ENCODE peak calls at places on chromosomes 11 and 22, in eight cellular contexts. One of them, this sample, is unnamed.
A peak's percentile ranks its signal among the peaks of the same experiment; 100 is the strongest.

GRCh38 chr22:48864748-48865147 is 962.9 kb downstream of the BRD1 start:
- DNase-seq in heart right ventricle: no peak
- DNase-seq in lower lobe of right lung: peak; percentile 14
- DNase-seq in PC-9: no peak
- DNase-seq in spleen: peak; percentile 27
- DNase-seq in sigmoid colon: peak; percentile 28
- DNase-seq in right atrium auricular region: no peak
- DNase-seq in MM.1S: no peak
- DNase-seq in this sample: no peak

GRCh38 chr11:75161506-75161905 is 10.6 kb downstream of the SLCO2B1 start:
- DNase-seq in heart right ventricle: peak; percentile 57
- DNase-seq in sigmoid colon: no peak
- DNase-seq in lower lobe of right lung: no peak
- DNase-seq in MM.1S: no peak
- DNase-seq in PC-9: no peak
- DNase-seq in right atrium auricular region: no peak
- DNase-seq in spleen: no peak
- DNase-seq in this sample: no peak

GRCh38 chr11:102912482-102912830 is 37.7 kb upstream of the MMP12 start:
- DNase-seq in lower lobe of right lung: no peak
- DNase-seq in heart right ventricle: no peak
- DNase-seq in right atrium auricular region: no peak
- DNase-seq in spleen: no peak
- DNase-seq in MM.1S: no peak
- DNase-seq in sigmoid colon: no peak
- DNase-seq in PC-9: no peak
- DNase-seq in this sample: peak; percentile 29

GRCh38 chr22:40547729-40548143 is 88.8 kb downstream of the MRTFA start:
- DNase-seq in right atrium auricular region: no peak
- DNase-seq in sigmoid colon: no peak
- DNase-seq in PC-9: no peak
- DNase-seq in spleen: no peak
- DNase-seq in lower lobe of right lung: no peak
- DNase-seq in MM.1S: no peak
- DNase-seq in heart right ventricle: no peak
- DNase-seq in this sample: no peak

GRCh38 chr11:44309483-44310197 is at the start of gene ALX4:
- DNase-seq in sigmoid colon: no peak
- DNase-seq in PC-9: no peak
- DNase-seq in right atrium auricular region: no peak
- DNase-seq in heart right ventricle: peak; percentile 21
- DNase-seq in MM.1S: no peak
- DNase-seq in spleen: no peak
- DNase-seq in lower lobe of right lung: no peak
- DNase-seq in this sample: no peak

GRCh38 chr11:117678651-117679407 is 118.2 kb downstream of the DSCAML1 start:
- DNase-seq in PC-9: no peak
- DNase-seq in sigmoid colon: no peak
- DNase-seq in lower lobe of right lung: no peak
- DNase-seq in spleen: no peak
- DNase-seq in MM.1S: no peak
- DNase-seq in heart right ventricle: no peak
- DNase-seq in right atrium auricular region: no peak
- DNase-seq in this sample: no peak

GRCh38 chr11:76689861-76690260 is 19.3 kb upstream of the LRRC32 start:
- DNase-seq in right atrium auricular region: no peak
- DNase-seq in spleen: no peak
- DNase-seq in lower lobe of right lung: no peak
- DNase-seq in heart right ventricle: no peak
- DNase-seq in sigmoid colon: no peak
- DNase-seq in PC-9: no peak
- DNase-seq in MM.1S: no peak
- DNase-seq in this sample: no peak

GRCh38 chr11:94537051-94537600 is 6.6 kb upstream of the FUT4 start:
- DNase-seq in PC-9: no peak
- DNase-seq in lower lobe of right lung: no peak
- DNase-seq in sigmoid colon: no peak
- DNase-seq in spleen: no peak
- DNase-seq in MM.1S: no peak
- DNase-seq in right atrium auricular region: no peak
- DNase-seq in heart right ventricle: no peak
- DNase-seq in this sample: no peak

GRCh38 chr22:25008666-25009065 is 56.1 kb downstream of the KIAA1671 start:
- DNase-seq in right atrium auricular region: no peak
- DNase-seq in heart right ventricle: no peak
- DNase-seq in lower lobe of right lung: no peak
- DNase-seq in PC-9: peak; percentile 32
- DNase-seq in MM.1S: no peak
- DNase-seq in sigmoid colon: no peak
- DNase-seq in spleen: no peak
- DNase-seq in this sample: peak; percentile 60

GRCh38 chr22:42891696-42892095 is 34.6 kb upstream of the ARFGAP3 start:
- DNase-seq in MM.1S: no peak
- DNase-seq in sigmoid colon: no peak
- DNase-seq in spleen: no peak
- DNase-seq in lower lobe of right lung: no peak
- DNase-seq in heart right ventricle: no peak
- DNase-seq in right atrium auricular region: no peak
- DNase-seq in PC-9: no peak
- DNase-seq in this sample: no peak

GRCh38 chr11:100789500-100789899 is 102.4 kb downstream of the ARHGAP42 start:
- DNase-seq in heart right ventricle: peak; percentile 46
- DNase-seq in PC-9: no peak
- DNase-seq in sigmoid colon: peak; percentile 65
- DNase-seq in right atrium auricular region: no peak
- DNase-seq in MM.1S: no peak
- DNase-seq in spleen: no peak
- DNase-seq in lower lobe of right lung: no peak
- DNase-seq in this sample: no peak

GRCh38 chr11:100788561-100788960 is 101.5 kb downstream of the ARHGAP42 start:
- DNase-seq in spleen: no peak
- DNase-seq in sigmoid colon: no peak
- DNase-seq in lower lobe of right lung: no peak
- DNase-seq in PC-9: no peak
- DNase-seq in MM.1S: no peak
- DNase-seq in right atrium auricular region: no peak
- DNase-seq in heart right ventricle: no peak
- DNase-seq in this sample: no peak

GRCh38 chr11:100791103-100791502 is 104.0 kb downstream of the ARHGAP42 start:
- DNase-seq in heart right ventricle: no peak
- DNase-seq in sigmoid colon: no peak
- DNase-seq in spleen: no peak
- DNase-seq in MM.1S: no peak
- DNase-seq in PC-9: no peak
- DNase-seq in lower lobe of right lung: no peak
- DNase-seq in right atrium auricular region: no peak
- DNase-seq in this sample: no peak

GRCh38 chr11:100791873-100792272 is 104.8 kb downstream of the ARHGAP42 start:
- DNase-seq in right atrium auricular region: no peak
- DNase-seq in heart right ventricle: no peak
- DNase-seq in sigmoid colon: no peak
- DNase-seq in lower lobe of right lung: no peak
- DNase-seq in PC-9: peak; percentile 6
- DNase-seq in spleen: no peak
- DNase-seq in MM.1S: no peak
- DNase-seq in this sample: peak; percentile 45

DNA sequence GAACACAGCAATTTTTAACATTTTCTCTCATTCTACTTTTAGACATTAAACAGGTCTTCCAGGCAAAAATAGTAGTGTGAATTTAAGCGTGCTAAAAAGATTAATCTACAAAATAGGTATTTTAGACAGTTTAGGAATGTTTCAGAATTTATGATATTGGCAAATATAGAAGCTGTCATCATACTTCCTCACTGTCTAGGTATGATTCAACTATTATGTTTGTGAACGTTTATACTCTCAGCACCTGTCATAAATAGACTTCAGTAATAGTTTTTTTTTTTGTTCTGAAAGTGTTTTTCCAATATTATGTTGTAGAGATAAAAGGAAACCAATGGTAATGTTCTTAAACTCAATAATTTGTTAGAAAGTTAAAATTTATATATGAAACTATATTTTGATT is 103.0 kb downstream of the ARHGAP42 start:
- DNase-seq in spleen: no peak
- DNase-seq in MM.1S: no peak
- DNase-seq in sigmoid colon: no peak
- DNase-seq in PC-9: no peak
- DNase-seq in lower lobe of right lung: no peak
- DNase-seq in right atrium auricular region: no peak
- DNase-seq in heart right ventricle: no peak
- DNase-seq in this sample: no peak
- H3K4me1 ChIP-seq in spleen: no peaks in the 10 kb centered on the region
- H3K4me1 ChIP-seq in MM.1S: no peaks in the 10 kb centered on the region
- H3K4me1 ChIP-seq in sigmoid colon: no peaks in the 10 kb centered on the region
- H3K4me1 ChIP-seq in PC-9: peaks cover 9% of the 10 kb centered on the region
- H3K4me1 ChIP-seq in lower lobe of right lung: no peaks in the 10 kb centered on the region
- H3K4me1 ChIP-seq in right atrium auricular region: no peaks in the 10 kb centered on the region
- H3K4me1 ChIP-seq in heart right ventricle: peaks cover 47% of the 10 kb centered on the region
- H3K4me1 ChIP-seq in this sample: no peaks in the 10 kb centered on the region

DNA sequence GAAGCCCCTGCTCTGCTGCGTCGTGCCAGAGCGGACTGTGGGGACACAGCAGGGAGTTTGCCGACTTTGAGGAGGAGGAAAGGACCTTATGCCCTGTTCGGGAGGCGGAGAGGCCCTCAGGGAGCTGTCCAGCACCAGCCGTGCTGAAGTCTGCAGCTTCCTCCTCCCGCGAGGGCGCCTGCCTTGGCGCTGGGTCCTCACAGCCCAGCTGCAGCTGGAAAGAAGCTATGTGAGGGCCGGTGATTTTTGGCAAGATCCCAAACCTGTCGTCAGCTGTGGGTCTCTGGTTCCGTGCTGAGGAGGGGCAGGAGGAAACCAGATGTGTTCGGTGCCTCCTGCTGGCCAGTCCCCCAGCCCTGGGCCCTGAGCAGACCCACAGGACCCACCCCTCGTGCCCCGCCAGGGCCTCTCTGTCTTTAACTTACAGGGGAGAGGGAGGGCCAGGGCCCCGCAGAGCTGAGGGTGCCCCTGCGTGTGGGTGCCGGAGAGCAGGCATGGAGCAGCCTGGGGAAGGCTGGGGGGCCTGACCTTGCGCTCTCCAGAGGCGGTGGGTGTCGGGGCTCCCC is 12.0 kb downstream of the BRSK2 start:
- DNase-seq in lower lobe of right lung: peak; percentile 72
- DNase-seq in sigmoid colon: no peak
- DNase-seq in right atrium auricular region: no peak
- DNase-seq in MM.1S: peak; percentile 51
- DNase-seq in spleen: no peak
- DNase-seq in PC-9: peak; percentile 59
- DNase-seq in heart right ventricle: peak; percentile 74
- DNase-seq in this sample: no peak
- TF ChIP-seq CTCF in lower lobe of right lung: no peak
- TF ChIP-seq CTCF in sigmoid colon: no peak
- TF ChIP-seq CTCF in right atrium auricular region: no peak
- TF ChIP-seq CTCF in MM.1S: no peak
- TF ChIP-seq CTCF in spleen: no peak
- TF ChIP-seq CTCF in PC-9: no peak
- TF ChIP-seq CTCF in heart right ventricle: no peak
- TF ChIP-seq CTCF in this sample: no peak

DNA sequence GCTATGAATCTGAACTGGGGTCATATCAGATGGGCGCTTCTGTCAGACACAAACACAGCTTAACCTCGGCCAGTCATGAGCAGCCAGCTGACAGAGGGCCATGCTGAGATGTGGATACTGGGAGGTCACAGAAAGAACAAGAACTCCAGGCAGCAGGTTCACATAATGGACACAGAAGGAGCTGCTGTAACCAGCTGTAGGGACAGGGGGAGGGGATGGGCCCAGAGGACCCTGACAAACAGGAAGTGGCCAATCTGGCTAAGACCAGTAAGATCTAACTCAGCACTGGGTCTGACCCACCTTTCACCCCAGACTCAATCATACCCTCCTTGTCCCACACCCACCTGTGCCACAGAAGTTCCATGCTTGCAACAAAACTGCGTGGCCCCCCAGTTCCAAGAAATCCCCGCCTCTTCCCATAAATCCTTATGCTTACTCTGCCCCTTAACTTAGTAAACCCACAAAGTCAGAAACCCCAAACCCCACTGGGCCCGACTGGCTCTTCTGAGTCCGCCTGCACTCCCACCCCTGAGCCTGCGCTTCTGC is 3.9 kb downstream of the APOL4 start:
- DNase-seq in right atrium auricular region: no peak
- DNase-seq in heart right ventricle: peak; percentile 50
- DNase-seq in PC-9: no peak
- DNase-seq in spleen: no peak
- DNase-seq in sigmoid colon: no peak
- DNase-seq in lower lobe of right lung: no peak
- DNase-seq in MM.1S: peak; percentile 21
- DNase-seq in this sample: no peak
- H3K27ac ChIP-seq in right atrium auricular region: peak overlapping the region; percentile 21
- H3K27ac ChIP-seq in heart right ventricle: peak overlapping the region; percentile 69
- H3K27ac ChIP-seq in PC-9: no peak overlapping the region
- H3K27ac ChIP-seq in spleen: peak overlapping the region; percentile 49
- H3K27ac ChIP-seq in sigmoid colon: peak overlapping the region; percentile 1
- H3K27ac ChIP-seq in lower lobe of right lung: peak overlapping the region; percentile 46
- H3K27ac ChIP-seq in MM.1S: no peak overlapping the region
- H3K27ac ChIP-seq in this sample: no peak overlapping the region

GRCh38 chr22:46931881-46932280 is 169.4 kb downstream of the TBC1D22A start:
- DNase-seq in spleen: no peak
- DNase-seq in sigmoid colon: no peak
- DNase-seq in heart right ventricle: no peak
- DNase-seq in MM.1S: no peak
- DNase-seq in PC-9: no peak
- DNase-seq in right atrium auricular region: peak; percentile 44
- DNase-seq in lower lobe of right lung: no peak
- DNase-seq in this sample: peak; percentile 89

GRCh38 chr22:46933040-46933439 is 170.6 kb downstream of the TBC1D22A start:
- DNase-seq in lower lobe of right lung: no peak
- DNase-seq in spleen: no peak
- DNase-seq in right atrium auricular region: peak; percentile 32
- DNase-seq in sigmoid colon: no peak
- DNase-seq in MM.1S: no peak
- DNase-seq in heart right ventricle: no peak
- DNase-seq in PC-9: no peak
- DNase-seq in this sample: no peak

GRCh38 chr22:46934746-46935491 is 172.5 kb downstream of the TBC1D22A start:
- DNase-seq in MM.1S: no peak
- DNase-seq in lower lobe of right lung: no peak
- DNase-seq in heart right ventricle: no peak
- DNase-seq in spleen: no peak
- DNase-seq in sigmoid colon: no peak
- DNase-seq in PC-9: peak; percentile 57
- DNase-seq in right atrium auricular region: peak; percentile 58
- DNase-seq in this sample: peak; percentile 96

GRCh38 chr22:46934172-46934745 is 171.8 kb downstream of the TBC1D22A start:
- DNase-seq in right atrium auricular region: peak; percentile 30
- DNase-seq in spleen: no peak
- DNase-seq in PC-9: no peak
- DNase-seq in sigmoid colon: no peak
- DNase-seq in MM.1S: no peak
- DNase-seq in lower lobe of right lung: no peak
- DNase-seq in heart right ventricle: no peak
- DNase-seq in this sample: no peak

DNA sequence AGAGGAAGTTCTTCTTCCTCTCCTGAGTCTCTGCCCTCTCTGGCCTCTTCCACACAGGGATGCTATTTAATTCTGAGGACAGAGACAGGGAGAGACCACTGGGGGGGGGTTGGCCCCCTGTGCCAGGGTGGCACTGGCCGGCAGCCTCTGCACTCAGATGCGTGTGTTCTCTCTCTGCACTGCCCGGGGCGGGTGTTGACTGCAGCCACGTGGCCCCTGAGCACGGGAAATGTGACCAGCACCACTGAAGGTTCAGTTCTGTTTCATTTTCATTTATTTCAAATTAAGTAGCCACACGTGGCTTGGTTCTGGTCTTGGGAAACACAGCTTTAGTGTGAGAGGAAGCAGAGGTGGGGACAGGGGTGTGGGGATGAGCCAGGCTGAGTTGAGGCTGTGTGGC is 171.1 kb downstream of the TBC1D22A start:
- DNase-seq in lower lobe of right lung: peak; percentile 58
- DNase-seq in MM.1S: no peak
- DNase-seq in heart right ventricle: no peak
- DNase-seq in PC-9: no peak
- DNase-seq in spleen: no peak
- DNase-seq in sigmoid colon: no peak
- DNase-seq in right atrium auricular region: peak; percentile 53
- DNase-seq in this sample: no peak
- H3K4me1 ChIP-seq in lower lobe of right lung: peaks cover 21% of the 10 kb centered on the region
- H3K4me1 ChIP-seq in MM.1S: no peaks in the 10 kb centered on the region
- H3K4me1 ChIP-seq in heart right ventricle: peaks cover 7% of the 10 kb centered on the region
- H3K4me1 ChIP-seq in PC-9: peaks cover 22% of the 10 kb centered on the region
- H3K4me1 ChIP-seq in spleen: peaks cover 3% of the 10 kb centered on the region
- H3K4me1 ChIP-seq in sigmoid colon: no peaks in the 10 kb centered on the region
- H3K4me1 ChIP-seq in right atrium auricular region: no peaks in the 10 kb centered on the region
- H3K4me1 ChIP-seq in this sample: peaks cover 34% of the 10 kb centered on the region